ENCODE peak calls at places on chromosomes 3 and 15, in four cellular contexts. B, Y, F and U are unnamed samples.

GRCh38 chr3:18443670-18444596 is 18.8 kb upstream of the SATB1 start:
- DNase-seq in B (peak), Y (peak), F (peak), U (no peak)

GRCh38 chr3:161171113-161171512 is 50.0 kb upstream of the NMD3 start:
- DNase-seq in B (no peak), Y (peak), F (no peak), U (no peak)

GRCh38 chr3:173993299-173993698 is 595.8 kb downstream of the NLGN1 start:
- DNase-seq in B (no peak), Y (peak), F (no peak), U (no peak)

GRCh38 chr15:66252411-66253295 is 897 bp downstream of the MEGF11 start:
- DNase-seq in B (peak), Y (peak), F (peak), U (peak)

GRCh38 chr15:80059786-80060489 is 462 bp downstream of the ZFAND6 start:
- DNase-seq in B (peak), Y (peak), F (no peak), U (peak)

GRCh38 chr15:25134546-25134945 is 179.8 kb downstream of the SNRPN start:
- DNase-seq in B (peak), Y (no peak), F (no peak), U (no peak)

GRCh38 chr3:67602816-67603215 is 51.6 kb downstream of the SUCLG2 start:
- DNase-seq in B (no peak), Y (no peak), F (no peak), U (no peak)

GRCh38 chr3:49673715-49674490 is at the start of gene APEH:
- DNase-seq in B (peak), Y (peak), F (peak), U (no peak)

GRCh38 chr3:73499787-73500186 is 125.0 kb downstream of the PDZRN3 start:
- DNase-seq in B (no peak), Y (no peak), F (no peak), U (no peak)

GRCh38 chr3:121997372-121997771 is 24.7 kb downstream of the ILDR1 start:
- DNase-seq in B (no peak), Y (no peak), F (no peak), U (no peak)

GRCh38 chr3:151393146-151393831 is 8.7 kb upstream of the P2RY12 start:
- DNase-seq in B (no peak), Y (peak), F (no peak), U (no peak)

GRCh38 chr15:57327985-57328471 is 48.3 kb upstream of the CGNL1 start:
- DNase-seq in B (no peak), Y (no peak), F (no peak), U (no peak)

GRCh38 chr3:44439499-44440295 is 37.8 kb downstream of the ZNF445 start:
- DNase-seq in B (no peak), Y (no peak), F (peak), U (peak)

GRCh38 chr3:31219131-31219843 is 313.4 kb upstream of the STT3B start:
- DNase-seq in B (no peak), Y (no peak), F (no peak), U (no peak)

GRCh38 chr3:13251166-13251892 is 168.8 kb downstream of the NUP210 start:
- DNase-seq in B (no peak), Y (peak), F (no peak), U (no peak)

GRCh38 chr15:53693729-53694533 is 65.5 kb downstream of the WDR72 start:
- DNase-seq in B (no peak), Y (no peak), F (no peak), U (no peak)

GRCh38 chr3:61181874-61182273 is 69.4 kb downstream of the FHIT start:
- DNase-seq in B (no peak), Y (peak), F (no peak), U (no peak)

GRCh38 chr3:5581743-5582142 is 394.2 kb downstream of the EDEM1 start:
- DNase-seq in B (no peak), Y (peak), F (no peak), U (no peak)

GRCh38 chr3:141486416-141486734 is 452 bp upstream of the RASA2 start:
- DNase-seq in B (no peak), Y (peak), F (no peak), U (no peak)

GRCh38 chr3:194081826-194082225 is 54.1 kb upstream of the HES1 start:
- DNase-seq in B (no peak), Y (no peak), F (no peak), U (no peak)

GRCh38 chr3:55476515-55476914 is 10.6 kb downstream of the WNT5A start:
- DNase-seq in B (no peak), Y (peak), F (no peak), U (no peak)

GRCh38 chr3:129690406-129690805 is 83.9 kb upstream of the PLXND1 start:
- DNase-seq in B (peak), Y (peak), F (no peak), U (peak)

GRCh38 chr15:91521996-91522395 is 331.5 kb upstream of the SLCO3A1 start:
- DNase-seq in B (no peak), Y (peak), F (no peak), U (no peak)

GRCh38 chr15:92315144-92315543 is 78.5 kb upstream of the ST8SIA2 start:
- DNase-seq in B (no peak), Y (no peak), F (no peak), U (no peak)

GRCh38 chr3:123373535-123373987 is 75.3 kb downstream of the ADCY5 start:
- DNase-seq in B (no peak), Y (no peak), F (no peak), U (no peak)

GRCh38 chr3:63753567-63753966 is 65.5 kb upstream of the C3orf49 start:
- DNase-seq in B (peak), Y (peak), F (no peak), U (no peak)

GRCh38 chr15:31358957-31359721 is 32.5 kb downstream of the KLF13 start:
- DNase-seq in B (no peak), Y (no peak), F (no peak), U (no peak)

GRCh38 chr15:42107483-42107882 is 13.1 kb upstream of the PLA2G4D start:
- DNase-seq in B (no peak), Y (no peak), F (no peak), U (peak)

GRCh38 chr15:87369269-87369668 is 887.3 kb downstream of the NTRK3 start:
- DNase-seq in B (no peak), Y (peak), F (no peak), U (no peak)

GRCh38 chr3:52039846-52040245 is 16.5 kb downstream of the DUSP7 start:
- DNase-seq in B (peak), Y (no peak), F (no peak), U (peak)

GRCh38 chr3:197737319-197737649 is 580 bp upstream of the RUBCN start:
- DNase-seq in B (no peak), Y (no peak), F (no peak), U (no peak)

GRCh38 chr3:81339040-81339845 is 422.2 kb downstream of the GBE1 start:
- DNase-seq in B (peak), Y (peak), F (no peak), U (no peak)

GRCh38 chr3:42698911-42699230 is 3.7 kb downstream of the HHATL start:
- DNase-seq in B (no peak), Y (no peak), F (peak), U (no peak)

GRCh38 chr3:15325228-15325627 is 7.2 kb downstream of the SH3BP5 start:
- DNase-seq in B (peak), Y (peak), F (no peak), U (no peak)

GRCh38 chr3:183591881-183592521 is 36.5 kb upstream of the KLHL6 start:
- DNase-seq in B (no peak), Y (peak), F (no peak), U (no peak)

GRCh38 chr3:115615001-115615447 is 8.3 kb upstream of the GAP43 start:
- DNase-seq in B (peak), Y (peak), F (no peak), U (no peak)

GRCh38 chr3:49803464-49804140 is 541 bp downstream of the INKA1 start:
- DNase-seq in B (peak), Y (no peak), F (peak), U (no peak)

GRCh38 chr15:66730168-66731014 is 28.4 kb downstream of the SMAD6 start:
- DNase-seq in B (no peak), Y (peak), F (no peak), U (no peak)

GRCh38 chr15:51721199-51721960 is 16.1 kb downstream of the LYSMD2 start:
- DNase-seq in B (no peak), Y (no peak), F (no peak), U (no peak)
- H3K27ac ChIP-seq in B (no peak), Y (no peak), F (no peak), U (no peak)

GRCh38 chr15:88834211-88834812 is 31.1 kb downstream of the ACAN start:
- DNase-seq in B (peak), Y (peak), F (peak), U (peak)
- H3K27ac ChIP-seq in B (no peak), Y (no peak), F (no peak), U (no peak)

DNA sequence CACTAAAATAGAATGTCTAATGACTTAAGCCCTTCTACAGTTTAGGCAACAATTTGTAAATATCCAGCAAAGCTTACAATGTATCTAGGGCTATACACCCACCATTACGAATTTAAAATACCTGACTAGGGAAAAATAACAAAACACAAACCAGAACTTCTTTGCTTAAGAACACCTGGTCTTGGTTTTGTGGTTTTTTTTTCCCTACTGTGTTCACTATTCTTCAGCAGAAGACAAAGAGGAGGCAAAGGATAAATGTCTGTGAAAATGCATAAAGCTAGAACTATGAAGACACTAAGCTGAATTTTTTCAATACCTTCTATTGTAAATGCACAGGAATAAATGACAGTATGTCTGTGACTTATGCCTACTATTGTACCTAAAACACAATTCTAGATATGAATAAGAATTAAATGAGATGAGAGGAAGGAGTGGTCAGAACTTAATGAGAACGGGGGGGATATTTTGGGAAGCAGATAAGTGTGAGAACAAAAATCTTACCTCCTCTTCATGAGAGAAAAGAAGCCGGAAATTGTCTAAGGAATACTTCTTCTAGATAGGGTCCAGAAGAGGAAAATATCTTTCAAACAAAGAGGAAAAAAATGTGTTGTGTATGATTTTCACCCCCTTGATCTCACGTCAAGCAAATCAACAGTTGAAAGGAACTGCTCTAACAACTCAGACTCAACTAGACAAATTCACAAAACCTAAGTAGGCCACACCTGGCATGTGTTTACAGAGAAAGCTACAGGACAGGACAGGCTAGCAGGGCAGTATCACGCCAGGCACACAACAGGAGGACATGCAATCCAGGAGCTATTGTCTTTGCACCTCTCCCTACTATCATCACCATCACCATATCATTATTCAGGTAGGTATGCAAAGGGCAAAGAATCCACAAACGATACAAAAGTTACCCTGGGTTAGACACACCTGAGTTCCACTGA is 86.7 kb downstream of the TBL1XR1 start:
- DNase-seq in B (no peak), Y (no peak), F (no peak), U (no peak)
- H3K27ac ChIP-seq in B (no peak), Y (no peak), F (peak), U (no peak)

GRCh38 chr3:166243511-166243910 is 406.3 kb upstream of the BCHE start:
- DNase-seq in B (no peak), Y (no peak), F (no peak), U (no peak)

DNA sequence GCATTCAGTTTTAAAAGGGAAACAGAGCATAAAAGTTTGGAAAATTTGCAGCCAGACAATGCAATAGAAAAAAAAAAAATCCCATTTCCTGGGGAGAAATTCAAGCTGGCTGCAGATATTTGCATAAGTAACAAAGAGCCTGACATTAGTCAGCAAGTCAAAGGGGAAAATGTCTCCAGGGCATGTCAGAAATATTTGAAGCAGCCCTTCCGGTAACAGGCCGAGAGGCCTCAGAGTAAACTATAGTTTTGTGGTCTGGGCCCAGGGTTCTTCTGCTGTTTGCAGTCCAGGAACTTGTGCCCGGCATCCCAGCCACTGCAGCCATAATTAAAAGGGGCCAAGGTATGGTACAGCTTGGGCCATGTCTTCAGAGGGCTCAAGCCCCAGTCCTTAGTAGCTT is 411.6 kb upstream of the BCHE start:
- DNase-seq in B (no peak), Y (peak), F (no peak), U (no peak)
- H3K27ac ChIP-seq in B (no peak), Y (no peak), F (no peak), U (no peak)

GRCh38 chr15:49155834-49156627 is 632 bp upstream of the COPS2 start:
- DNase-seq in B (peak), Y (peak), F (no peak), U (no peak)
- H3K27ac ChIP-seq in B (no peak), Y (peak), F (peak), U (peak)